ENCODE peak calls at places on chromosomes 11 and 22, in seven cellular contexts. W is IMR-90, P is neuronal stem cell, V is mesendoderm, C is mesenchymal stem cell, B is trophoblast cell, U is H1. Q is an unnamed sample.

GRCh38 chr11:110429614-110430266 is at the start of gene FDX1:
- DNase-seq in W (peak; percentile 74), P (peak; percentile 89), V (peak; percentile 96), C (peak; percentile 86), B (peak; percentile 95), U (peak; percentile 86), Q (peak; percentile 91)

GRCh38 chr11:66411323-66411722 is 9.5 kb upstream of the NPAS4 start:
- DNase-seq in W (no peak), P (no peak), V (no peak), C (no peak), B (no peak), U (no peak), Q (no peak)

GRCh38 chr11:91804057-91804456 is 420.6 kb upstream of the FAT3 start:
- DNase-seq in W (no peak), P (no peak), V (peak; percentile 97), C (peak; percentile 28), B (peak; percentile 33), U (peak; percentile 50), Q (peak; percentile 64)

GRCh38 chr22:29060251-29060650 is 1.4 kb downstream of the C22orf31 start:
- DNase-seq in W (no peak), P (no peak), V (peak; percentile 57), C (no peak), B (no peak), U (no peak), Q (no peak)

GRCh38 chr11:77103319-77103718 is 679 bp downstream of the OMP start:
- DNase-seq in W (no peak), P (no peak), V (no peak), C (no peak), B (no peak), U (no peak), Q (no peak)

GRCh38 chr22:27329471-27329870 is 472.1 kb downstream of the MN1 start:
- DNase-seq in W (no peak), P (no peak), V (peak; percentile 63), C (no peak), B (no peak), U (peak; percentile 45), Q (peak; percentile 57)

GRCh38 chr22:40345271-40345670 is 1.0 kb upstream of the ADSL start:
- DNase-seq in W (peak; percentile 41), P (no peak), V (no peak), C (peak; percentile 36), B (peak; percentile 59), U (no peak), Q (no peak)

GRCh38 chr11:12204506-12204905 is 94.1 kb downstream of the MICAL2 start:
- DNase-seq in W (no peak), P (no peak), V (no peak), C (no peak), B (no peak), U (no peak), Q (no peak)

GRCh38 chr11:116114198-116114651 is 610.0 kb upstream of the CADM1 start:
- DNase-seq in W (no peak), P (peak; percentile 26), V (no peak), C (no peak), B (no peak), U (no peak), Q (no peak)

GRCh38 chr22:50281957-50282356 is 11.8 kb upstream of the MAPK11 start:
- DNase-seq in W (no peak), P (no peak), V (no peak), C (no peak), B (no peak), U (no peak), Q (no peak)
- H3K18ac ChIP-seq in W (no peak overlapping the region), P (no peak overlapping the region), V (no peak overlapping the region), C (no peak overlapping the region), B (peak overlapping the region; percentile 86), U (no peak overlapping the region), Q (no peak overlapping the region)

GRCh38 chr11:18000760-18001159 is 12.1 kb downstream of the SERGEF start:
- DNase-seq in W (no peak), P (no peak), V (no peak), C (no peak), B (no peak), U (no peak), Q (no peak)
- H3K27ac ChIP-seq in W (no peak overlapping the region), P (no peak overlapping the region), V (no peak overlapping the region), C (no peak overlapping the region), B (no peak overlapping the region), U (no peak overlapping the region), Q (no peak overlapping the region)

GRCh38 chr11:29612423-29612822 is 404.4 kb downstream of the KCNA4 start:
- DNase-seq in W (no peak), P (no peak), V (no peak), C (no peak), B (no peak), U (no peak), Q (no peak)

GRCh38 chr11:29606596-29606995 is 410.2 kb downstream of the KCNA4 start:
- DNase-seq in W (no peak), P (no peak), V (no peak), C (no peak), B (no peak), U (no peak), Q (no peak)
- H3K23ac ChIP-seq in W (no peak overlapping the region), P (no peak overlapping the region), V (no peak overlapping the region), C (no peak overlapping the region), B (no peak overlapping the region), U (no peak overlapping the region), Q (no peak overlapping the region)

GRCh38 chr11:1990872-1991578 is 6.6 kb downstream of the H19 start:
- DNase-seq in W (no peak), P (no peak), V (no peak), C (no peak), B (no peak), U (no peak), Q (no peak)
- H3K18ac ChIP-seq in W (no peak overlapping the region), P (no peak overlapping the region), V (no peak overlapping the region), C (no peak overlapping the region), B (no peak overlapping the region), U (no peak overlapping the region), Q (no peak overlapping the region)

GRCh38 chr11:19735512-19735911 is 22.9 kb downstream of the NAV2 start:
- DNase-seq in W (peak; percentile 75), P (no peak), V (no peak), C (no peak), B (no peak), U (no peak), Q (no peak)
- H3K27ac ChIP-seq in W (no peak overlapping the region), P (no peak overlapping the region), V (no peak overlapping the region), C (no peak overlapping the region), B (no peak overlapping the region), U (no peak overlapping the region), Q (no peak overlapping the region)

DNA sequence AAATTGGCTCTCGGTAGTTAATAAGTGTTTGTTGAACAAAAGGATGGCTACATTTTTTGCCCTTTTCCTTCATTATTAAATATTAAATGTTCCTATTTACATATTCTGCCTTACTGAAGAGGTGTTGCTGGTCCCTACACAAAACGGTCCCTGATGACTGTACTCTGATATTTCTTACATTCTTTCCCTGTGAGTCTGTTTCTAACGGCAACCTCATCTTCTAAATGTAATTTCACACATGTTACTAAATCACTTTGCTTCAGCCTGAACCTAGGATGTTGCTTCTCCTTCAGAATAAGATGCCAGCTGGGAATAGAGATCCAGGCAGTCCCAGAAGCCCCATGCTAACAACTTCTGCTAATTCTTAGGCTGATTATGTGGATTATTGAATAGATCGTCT is 50.3 kb downstream of the SPON1 start:
- DNase-seq in W (peak; percentile 67), P (no peak), V (no peak), C (no peak), B (peak; percentile 36), U (no peak), Q (no peak)
- H3K23ac ChIP-seq in W (peak overlapping the region; percentile 3), P (no peak overlapping the region), V (no peak overlapping the region), C (no peak overlapping the region), B (no peak overlapping the region), U (no peak overlapping the region), Q (no peak overlapping the region)

GRCh38 chr22:33109532-33110148 is 51.5 kb upstream of the SYN3 start:
- DNase-seq in W (no peak), P (no peak), V (no peak), C (no peak), B (peak; percentile 69), U (no peak), Q (no peak)
- H3K18ac ChIP-seq in W (no peak overlapping the region), P (no peak overlapping the region), V (no peak overlapping the region), C (no peak overlapping the region), B (no peak overlapping the region), U (no peak overlapping the region), Q (no peak overlapping the region)

GRCh38 chr22:38710352-38710751 is 4.6 kb downstream of the GTPBP1 start:
- DNase-seq in W (no peak), P (no peak), V (no peak), C (no peak), B (no peak), U (no peak), Q (no peak)
- H3K27ac ChIP-seq in W (no peak overlapping the region), P (no peak overlapping the region), V (no peak overlapping the region), C (no peak overlapping the region), B (no peak overlapping the region), U (no peak overlapping the region), Q (no peak overlapping the region)

DNA sequence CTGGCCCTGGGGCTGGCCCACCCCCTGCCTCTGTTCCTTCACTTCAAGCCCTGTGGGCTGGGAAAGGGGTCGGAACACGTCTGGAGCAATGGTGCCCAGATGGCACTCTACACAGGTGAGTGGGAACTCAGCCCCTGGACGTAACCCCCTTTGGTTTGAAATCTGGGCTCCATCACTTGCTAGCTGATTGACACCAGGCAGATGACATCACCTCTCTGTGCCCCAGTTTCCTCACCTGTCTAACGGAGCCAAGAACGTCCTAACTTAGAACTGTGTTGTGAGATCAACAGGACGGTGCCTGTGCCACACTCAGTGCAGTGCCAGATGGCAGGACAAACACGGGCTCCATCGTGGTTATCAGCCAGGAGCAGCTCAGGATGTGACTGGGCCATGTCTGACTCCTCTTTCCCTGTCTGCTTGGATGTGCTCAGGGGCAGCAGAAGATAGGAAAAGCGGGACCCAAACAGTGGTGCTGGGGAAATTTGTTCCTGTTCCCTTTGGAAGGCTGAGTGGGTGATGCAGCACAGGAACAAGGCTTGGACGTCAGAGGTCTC is 24.4 kb downstream of the NPTXR start:
- DNase-seq in W (no peak), P (no peak), V (no peak), C (no peak), B (no peak), U (no peak), Q (no peak)
- H3K23ac ChIP-seq in W (no peak overlapping the region), P (no peak overlapping the region), V (no peak overlapping the region), C (no peak overlapping the region), B (no peak overlapping the region), U (no peak overlapping the region), Q (no peak overlapping the region)